ENCODE peak calls at places on chromosome 3, in nine cellular contexts. P is fibroblast of mammary gland, F is left lung, I is ovary, G is IMR-90, M is fibroblast of the aortic adventitia, J is DND-41, H is AG10803, O is breast epithelium. W is an unnamed sample.

GRCh38 chr3:56976666-56977560 is 83.6 kb upstream of the SPATA12 start:
- DNase-seq in F (no peak), M (peak), J (no peak), P (peak), H (peak), O (no peak), I (peak), G (peak), W (no peak)

GRCh38 chr3:32817195-32817560 is 619 bp upstream of the TRIM71 start:
- DNase-seq in I (no peak), P (no peak), F (no peak), G (no peak), M (no peak), H (no peak), J (no peak), O (no peak), W (no peak)

GRCh38 chr3:194640829-194641228 is 7.6 kb upstream of the TMEM44 start:
- DNase-seq in H (no peak), F (no peak), P (peak), M (peak), I (no peak), O (no peak), J (peak), G (peak), W (peak)

GRCh38 chr3:11835028-11835639 is 11.6 kb downstream of the TAMM41 start:
- DNase-seq in H (peak), F (no peak), J (no peak), I (no peak), O (no peak), M (peak), G (peak), P (peak), W (no peak)

GRCh38 chr3:141699349-141699748 is 38.7 kb upstream of the RNF7 start:
- DNase-seq in F (no peak), M (no peak), I (no peak), P (no peak), H (no peak), J (no peak), G (peak), O (no peak), W (no peak)

GRCh38 chr3:123406598-123406997 is 42.3 kb downstream of the ADCY5 start:
- DNase-seq in M (no peak), F (peak), G (no peak), I (no peak), P (no peak), J (no peak), O (no peak), H (no peak), W (no peak)

GRCh38 chr3:178048768-178049167 is 487.5 kb upstream of the KCNMB2 start:
- DNase-seq in I (no peak), M (peak), O (no peak), P (peak), G (peak), F (no peak), J (no peak), H (peak), W (no peak)

GRCh38 chr3:17070560-17070959 is 185.8 kb downstream of the PLCL2 start:
- DNase-seq in G (peak), H (peak), O (no peak), P (peak), I (peak), J (no peak), F (no peak), M (no peak), W (no peak)

GRCh38 chr3:56775356-56775914 is 26.3 kb downstream of the ARHGEF3 start:
- DNase-seq in J (no peak), O (no peak), H (peak), M (no peak), I (no peak), F (no peak), P (no peak), G (no peak), W (no peak)

GRCh38 chr3:13581485-13582365 is 32.8 kb downstream of the FBLN2 start:
- DNase-seq in J (peak), I (no peak), H (peak), F (no peak), M (peak), G (no peak), P (peak), O (no peak), W (no peak)

GRCh38 chr3:16124636-16125035 is 49.8 kb upstream of the GALNT15 start:
- DNase-seq in M (peak), G (peak), H (peak), O (no peak), I (no peak), F (no peak), P (peak), J (no peak), W (no peak)

GRCh38 chr3:190229632-190230424 is 92.4 kb downstream of the CLDN1 start:
- DNase-seq in O (no peak), P (peak), M (peak), J (no peak), I (no peak), F (no peak), G (peak), H (peak), W (peak)

DNA sequence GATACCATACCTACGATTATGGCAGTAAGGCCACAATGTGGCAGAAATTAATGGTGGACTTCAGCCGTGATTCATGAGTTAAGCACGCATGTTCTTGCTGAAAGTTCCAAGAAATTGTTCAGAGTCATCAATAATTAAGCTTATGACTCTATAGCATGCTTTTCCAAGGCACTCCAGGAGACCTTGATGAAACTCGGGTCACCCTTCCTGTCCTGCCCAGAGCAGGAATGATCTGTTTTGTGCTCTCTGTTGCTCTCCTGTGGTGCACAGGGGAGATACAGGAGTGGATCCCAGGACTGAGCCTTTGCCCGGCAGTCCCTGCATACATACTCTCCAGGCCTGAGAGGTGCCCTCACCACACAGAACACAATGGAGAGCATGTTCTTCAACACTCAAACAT is 141.6 kb upstream of the SLC2A2 start:
- DNase-seq in H (peak), J (no peak), I (no peak), M (peak), F (no peak), P (peak), O (no peak), G (peak), W (no peak)
- TF ChIP-seq CTCF in H (peak), J (peak), I (no peak), M (peak), F (no peak), P (peak), O (no peak), G (peak), W (no peak)

GRCh38 chr3:120615863-120616599 is 19.9 kb downstream of the NDUFB4 start:
- DNase-seq in P (peak), G (peak), J (no peak), M (peak), F (peak), I (no peak), O (no peak), H (peak), W (no peak)
- H3K4me3 ChIP-seq in P (no peak), G (no peak), J (no peak), M (no peak), F (no peak), I (no peak), O (no peak), H (no peak), W (no peak)

GRCh38 chr3:126351771-126352475 is 5.3 kb downstream of the KLF15 start:
- DNase-seq in G (no peak), P (no peak), F (peak), I (peak), H (no peak), O (no peak), J (no peak), M (no peak), W (no peak)
- TF ChIP-seq CTCF in G (no peak), P (no peak), F (no peak), I (no peak), H (no peak), O (no peak), J (peak), M (no peak), W (no peak)

DNA sequence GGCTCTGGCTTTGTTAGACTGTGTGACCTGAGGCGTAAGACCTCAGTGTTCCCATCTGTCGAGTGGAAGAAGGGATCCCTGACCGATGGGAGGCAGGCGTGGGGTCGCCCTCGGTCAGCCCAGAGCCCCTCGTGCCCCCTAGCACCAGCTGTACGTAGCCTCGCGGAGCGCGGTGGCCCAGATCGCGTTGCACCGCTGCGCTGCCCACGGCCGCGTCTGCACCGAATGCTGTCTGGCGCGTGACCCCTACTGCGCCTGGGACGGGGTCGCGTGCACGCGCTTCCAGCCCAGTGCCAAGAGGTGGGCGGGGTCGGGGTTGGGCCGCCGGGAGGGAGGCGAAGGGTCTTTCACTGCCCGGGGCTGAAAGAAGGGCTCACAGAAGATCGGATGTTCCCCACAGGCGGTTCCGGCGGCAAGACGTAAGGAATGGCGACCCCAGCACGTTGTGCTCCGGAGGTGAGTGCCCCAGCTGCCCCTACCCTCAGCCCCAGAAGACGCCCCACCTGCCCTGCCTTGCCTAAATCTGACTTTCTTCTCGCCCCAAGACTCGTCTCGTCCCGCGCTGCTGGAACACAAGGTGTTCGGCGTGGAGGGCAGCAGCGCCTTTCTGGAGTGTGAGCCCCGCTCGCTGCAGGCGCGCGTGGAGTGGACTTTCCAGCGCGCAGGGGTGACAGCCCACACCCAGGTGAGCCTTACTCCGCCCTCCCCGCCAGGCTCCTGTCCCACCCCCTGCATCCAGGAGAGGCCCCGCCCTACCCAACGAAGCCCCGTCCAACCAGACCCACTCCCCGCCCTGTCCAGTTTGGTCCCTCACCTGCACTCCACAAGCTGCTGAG is 3.5 kb upstream of the LSMEM2 start:
- DNase-seq in M (no peak), I (no peak), H (no peak), P (no peak), J (no peak), O (no peak), F (no peak), G (no peak), W (no peak)
- H3K4me3 ChIP-seq in M (no peak), I (no peak), H (no peak), P (no peak), J (no peak), O (no peak), F (no peak), G (no peak), W (no peak)

W was measured in GM12865.